ENCODE peak calls at places on chromosome 22, in five cellular contexts. S is fibroblast of lung, R is IMR-90, T is H9, A is neural progenitor cell. V is an unnamed sample.

GRCh38 chr22:17235149-17235655 is 16.0 kb upstream of the ADA2 start:
- DNase-seq in S (no peak), R (no peak), T (peak), A (no peak), V (no peak)

GRCh38 chr22:46788426-46789168 is 26.1 kb downstream of the TBC1D22A start:
- DNase-seq in S (no peak), R (no peak), T (no peak), A (no peak), V (peak)

GRCh38 chr22:23215294-23216204 is 35.2 kb downstream of the BCR start:
- DNase-seq in S (peak), R (peak), T (no peak), A (no peak), V (no peak)

GRCh38 chr22:49015459-49015858 is 812.2 kb downstream of the BRD1 start:
- DNase-seq in S (no peak), R (no peak), T (peak), A (no peak), V (peak)

GRCh38 chr22:39773976-39774539 is 119.5 kb downstream of the ENTHD1 start:
- DNase-seq in S (peak), R (peak), T (no peak), A (no peak), V (no peak)

GRCh38 chr22:46021577-46021976 is 44.6 kb upstream of the WNT7B start:
- DNase-seq in S (no peak), R (no peak), T (no peak), A (no peak), V (no peak)

GRCh38 chr22:49873228-49873940 is 19.7 kb downstream of the ZBED4 start:
- DNase-seq in S (no peak), R (no peak), T (no peak), A (no peak), V (no peak)

GRCh38 chr22:42179616-42180015 is 49.0 kb upstream of the CYP2D6 start:
- DNase-seq in S (peak), R (peak), T (no peak), A (no peak), V (peak)

GRCh38 chr22:40178417-40179409 is 988 bp downstream of the TNRC6B start:
- DNase-seq in S (peak), R (peak), T (peak), A (peak), V (no peak)

GRCh38 chr22:49257551-49257951 is 570.1 kb downstream of the BRD1 start:
- DNase-seq in S (no peak), R (no peak), T (peak), A (no peak), V (peak)

GRCh38 chr22:23512348-23512705 is 67.8 kb downstream of the IGLL1 start:
- DNase-seq in S (no peak), R (no peak), T (no peak), A (no peak), V (peak)

GRCh38 chr22:39236321-39237275 is 8.2 kb downstream of the PDGFB start:
- DNase-seq in S (no peak), R (no peak), T (no peak), A (no peak), V (peak)

GRCh38 chr22:40512426-40513136 is 123.9 kb downstream of the MRTFA start:
- DNase-seq in S (peak), R (peak), T (no peak), A (no peak), V (peak)

GRCh38 chr22:39731881-39732555 is 161.5 kb downstream of the CACNA1I start:
- DNase-seq in S (no peak), R (no peak), T (no peak), A (no peak), V (peak)

GRCh38 chr22:29587938-29588699 is 7.2 kb upstream of the NIPSNAP1 start:
- DNase-seq in S (peak), R (peak), T (no peak), A (no peak), V (peak)

GRCh38 chr22:25060522-25061071 is 108.1 kb downstream of the KIAA1671 start:
- DNase-seq in S (no peak), R (no peak), T (no peak), A (no peak), V (peak)

GRCh38 chr22:45997077-45997774 is 20.3 kb upstream of the WNT7B start:
- DNase-seq in S (peak), R (peak), T (peak), A (peak), V (peak)

GRCh38 chr22:39242809-39243442 is 1.9 kb downstream of the PDGFB start:
- DNase-seq in S (no peak), R (no peak), T (peak), A (peak), V (no peak)

GRCh38 chr22:17743661-17744411 is 30.4 kb downstream of the BID start:
- DNase-seq in S (no peak), R (no peak), T (peak), A (peak), V (no peak)

GRCh38 chr22:23237201-23237798 is 57.0 kb downstream of the BCR start:
- DNase-seq in S (peak), R (peak), T (peak), A (peak), V (no peak)

GRCh38 chr22:30044369-30044768 is 35.9 kb upstream of the HORMAD2 start:
- DNase-seq in S (peak), R (peak), T (no peak), A (no peak), V (peak)

GRCh38 chr22:39239561-39240423 is 5.0 kb downstream of the PDGFB start:
- DNase-seq in S (no peak), R (no peak), T (no peak), A (no peak), V (peak)

GRCh38 chr22:17772963-17773605 is 1.2 kb downstream of the BID start:
- DNase-seq in S (peak), R (peak), T (no peak), A (no peak), V (peak)

GRCh38 chr22:28899199-28899853 is 16.0 kb downstream of the ZNRF3 start:
- DNase-seq in S (peak), R (peak), T (no peak), A (no peak), V (peak)

GRCh38 chr22:41290262-41291221 is 4.6 kb upstream of the RANGAP1 start:
- DNase-seq in S (peak), R (peak), T (peak), A (peak), V (peak)

GRCh38 chr22:50573491-50574382 is 4.5 kb downstream of the CPT1B start:
- DNase-seq in S (no peak), R (no peak), T (no peak), A (no peak), V (peak)

GRCh38 chr22:41557401-41558240 is 3.2 kb upstream of the CSDC2 start:
- DNase-seq in S (peak), R (peak), T (peak), A (no peak), V (peak)

GRCh38 chr22:50261615-50262459 is at the start of gene MAPK12:
- DNase-seq in S (peak), R (no peak), T (peak), A (peak), V (peak)

GRCh38 chr22:22721681-22722309 is 77.4 kb downstream of the GGTLC2 start:
- DNase-seq in S (peak), R (peak), T (no peak), A (no peak), V (no peak)

GRCh38 chr22:31218565-31219262 is 6.6 kb downstream of the LIMK2 start:
- DNase-seq in S (no peak), R (no peak), T (no peak), A (peak), V (no peak)

GRCh38 chr22:17964647-17965046 is 59.7 kb downstream of the MICAL3 start:
- DNase-seq in S (no peak), R (no peak), T (no peak), A (no peak), V (no peak)

GRCh38 chr22:40877488-40877887 is 15.6 kb upstream of the DNAJB7 start:
- DNase-seq in S (no peak), R (no peak), T (no peak), A (no peak), V (no peak)

GRCh38 chr22:23781533-23781932 is 5.2 kb upstream of the SMARCB1 start:
- DNase-seq in S (peak), R (peak), T (no peak), A (no peak), V (peak)

GRCh38 chr22:22770280-22770871 is 117.2 kb upstream of the IGLL5 start:
- DNase-seq in S (peak), R (no peak), T (peak), A (peak), V (peak)

GRCh38 chr22:41524809-41525449 is 19.3 kb downstream of the POLR3H start:
- DNase-seq in S (no peak), R (no peak), T (no peak), A (no peak), V (peak)

GRCh38 chr22:50729391-50730012 is 8.5 kb upstream of the ACR start:
- DNase-seq in S (no peak), R (no peak), T (no peak), A (no peak), V (peak)

GRCh38 chr22:43498856-43499253 is 87.0 kb downstream of the MPPED1 start:
- DNase-seq in S (no peak), R (no peak), T (no peak), A (no peak), V (peak)

GRCh38 chr22:19719488-19720021 is 3.8 kb upstream of the GP1BB start:
- DNase-seq in S (no peak), R (no peak), T (no peak), A (no peak), V (peak)

GRCh38 chr22:19717691-19718254 is 3.5 kb downstream of the SEPTIN5 start:
- DNase-seq in S (peak), R (peak), T (peak), A (peak), V (peak)

GRCh38 chr22:19717181-19717580 is 2.9 kb downstream of the SEPTIN5 start:
- DNase-seq in S (no peak), R (no peak), T (no peak), A (no peak), V (peak)

GRCh38 chr22:19719055-19719482 is 4.3 kb upstream of the GP1BB start:
- DNase-seq in S (no peak), R (no peak), T (no peak), A (no peak), V (peak)

DNA sequence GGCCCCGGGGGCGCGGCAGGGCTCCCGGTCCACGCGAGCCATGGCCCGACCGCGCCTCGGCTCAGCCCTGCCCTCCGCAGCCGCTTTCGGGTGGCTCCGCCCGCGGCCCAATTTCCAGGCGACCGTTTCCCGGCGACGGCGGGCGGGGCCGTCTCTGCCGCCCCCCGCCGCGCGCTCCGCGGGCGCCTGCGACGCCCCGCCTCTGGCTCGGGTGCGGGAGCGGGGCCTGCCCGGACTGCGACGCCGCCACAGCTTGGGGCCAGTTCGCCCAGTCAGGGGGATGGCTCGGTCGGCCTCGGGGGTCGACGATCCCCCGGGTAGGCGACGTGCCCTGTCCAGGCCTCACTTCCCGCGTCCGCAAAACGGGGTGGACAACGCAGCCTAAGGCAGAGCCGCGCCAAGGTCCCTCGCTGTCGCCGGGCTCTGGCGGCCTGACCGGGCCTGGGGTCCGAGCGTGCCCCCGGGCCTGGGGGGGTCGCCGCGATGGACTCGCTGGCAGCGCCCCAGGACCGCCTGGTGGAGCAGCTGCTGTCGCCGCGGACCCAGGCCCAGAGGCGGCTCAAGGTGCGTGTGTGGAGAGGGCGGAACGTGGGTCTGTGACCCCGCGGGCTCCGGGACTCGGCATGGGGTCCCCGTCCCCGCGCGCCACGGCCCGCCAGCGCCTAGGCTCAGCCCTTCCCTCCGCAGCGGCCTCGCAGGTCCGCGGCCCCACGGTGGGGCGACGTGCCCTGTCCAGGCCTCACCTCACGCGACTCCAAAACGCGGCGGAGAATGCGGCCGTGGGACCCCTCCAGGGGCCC is 4.2 kb downstream of the SEPTIN5 start:
- DNase-seq in S (no peak), R (no peak), T (no peak), A (no peak), V (peak)
- TF ChIP-seq CTCF in S (no peak), R (no peak), T (no peak), A (no peak), V (no peak)

DNA sequence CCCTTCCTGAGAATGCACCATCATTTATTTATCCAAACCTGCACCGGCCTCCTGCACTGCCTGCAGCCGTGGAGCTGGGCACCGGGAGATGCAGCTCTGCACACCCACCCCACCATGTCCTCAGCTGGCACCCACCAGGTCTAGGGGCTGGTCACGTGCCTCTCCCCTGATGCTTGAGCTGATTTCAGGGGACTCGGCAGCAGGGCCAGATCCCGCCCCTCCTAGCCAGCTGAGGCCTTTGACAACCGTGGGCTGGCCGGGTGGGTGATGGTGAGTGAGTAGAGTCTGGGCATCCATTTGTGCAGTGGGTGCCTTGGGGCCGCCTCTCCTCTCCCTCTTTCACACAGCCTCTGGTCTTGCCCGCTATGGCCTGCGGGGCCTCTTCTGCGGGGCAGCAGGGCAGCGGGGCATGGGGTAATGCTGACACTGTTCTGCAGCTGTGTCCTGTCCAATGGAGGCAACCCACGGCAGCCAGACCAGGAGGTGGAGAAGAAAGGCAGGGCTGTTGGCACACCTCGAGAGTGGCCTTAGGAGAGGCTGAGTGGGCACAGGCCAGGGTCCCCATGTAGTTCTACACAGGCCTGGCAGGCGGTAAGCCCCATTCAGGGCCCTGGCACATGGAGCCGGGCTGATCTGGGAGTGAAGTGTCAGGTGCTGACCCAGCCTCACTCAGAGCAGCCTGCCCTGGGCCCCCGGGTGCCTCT is 38.5 kb upstream of the PRODH start:
- DNase-seq in S (no peak), R (no peak), T (no peak), A (no peak), V (no peak)
- H2AFZ ChIP-seq in S (no peak), R (no peak), T (no peak), A (no peak), V (no peak)

DNA sequence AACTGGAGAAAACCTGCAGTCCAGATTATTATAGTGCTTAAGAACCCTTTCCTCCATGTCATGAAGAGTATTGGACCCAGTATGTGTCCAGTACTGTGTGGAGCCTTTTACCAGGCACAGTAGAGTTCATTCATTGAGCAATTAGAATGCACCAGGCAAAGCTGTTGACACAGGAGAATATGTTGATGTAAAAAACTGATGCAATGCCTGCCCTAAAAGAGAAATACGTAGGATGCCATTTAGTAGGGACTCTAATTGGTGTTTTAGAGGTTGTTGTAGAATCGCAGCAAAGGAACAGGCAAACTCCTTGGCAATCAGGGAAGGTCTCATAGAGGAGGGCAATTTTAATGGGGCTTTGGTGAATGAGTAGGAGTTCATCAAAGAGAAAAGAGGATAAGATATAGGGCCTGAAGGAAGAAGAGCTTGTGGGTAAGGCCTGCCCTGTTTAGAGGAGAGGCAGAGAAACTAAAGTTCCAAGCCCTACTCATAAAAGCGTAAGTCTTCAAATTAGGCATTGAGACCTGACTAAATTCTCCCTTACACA is 126.4 kb downstream of the SEZ6L start:
- DNase-seq in S (no peak), R (no peak), T (no peak), A (no peak), V (no peak)
- H3K4me2 ChIP-seq in S (no peak), R (no peak), T (no peak), A (no peak), V (no peak)

GRCh38 chr22:33013051-33013450 is 45.1 kb downstream of the SYN3 start:
- DNase-seq in S (no peak), R (no peak), T (no peak), A (no peak), V (no peak)
- TF ChIP-seq CTCF in S (no peak), R (no peak), T (peak), A (no peak), V (no peak)

DNA sequence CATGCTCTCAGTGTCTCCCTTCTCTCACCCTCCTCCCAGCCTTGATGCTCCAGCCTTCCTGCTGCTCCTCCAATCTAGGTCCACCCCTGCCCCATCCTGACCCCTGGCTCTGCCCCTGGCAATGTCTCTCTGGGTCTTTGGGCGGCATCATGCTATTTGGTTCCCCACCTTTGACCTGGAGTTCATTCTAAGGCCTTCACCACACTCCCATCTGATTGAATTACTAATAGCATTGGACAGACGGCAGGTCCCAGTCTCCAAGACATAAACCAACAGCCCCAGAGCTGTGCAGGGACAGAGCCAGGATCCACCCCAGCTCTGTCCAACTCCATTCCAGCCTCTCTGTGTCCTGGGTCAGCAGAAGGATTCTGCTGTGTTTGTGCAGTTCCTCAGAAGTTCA is 7.2 kb downstream of the APOL4 start:
- DNase-seq in S (no peak), R (no peak), T (no peak), A (no peak), V (no peak)
- H2AFZ ChIP-seq in S (no peak), R (no peak), T (no peak), A (no peak), V (no peak)

DNA sequence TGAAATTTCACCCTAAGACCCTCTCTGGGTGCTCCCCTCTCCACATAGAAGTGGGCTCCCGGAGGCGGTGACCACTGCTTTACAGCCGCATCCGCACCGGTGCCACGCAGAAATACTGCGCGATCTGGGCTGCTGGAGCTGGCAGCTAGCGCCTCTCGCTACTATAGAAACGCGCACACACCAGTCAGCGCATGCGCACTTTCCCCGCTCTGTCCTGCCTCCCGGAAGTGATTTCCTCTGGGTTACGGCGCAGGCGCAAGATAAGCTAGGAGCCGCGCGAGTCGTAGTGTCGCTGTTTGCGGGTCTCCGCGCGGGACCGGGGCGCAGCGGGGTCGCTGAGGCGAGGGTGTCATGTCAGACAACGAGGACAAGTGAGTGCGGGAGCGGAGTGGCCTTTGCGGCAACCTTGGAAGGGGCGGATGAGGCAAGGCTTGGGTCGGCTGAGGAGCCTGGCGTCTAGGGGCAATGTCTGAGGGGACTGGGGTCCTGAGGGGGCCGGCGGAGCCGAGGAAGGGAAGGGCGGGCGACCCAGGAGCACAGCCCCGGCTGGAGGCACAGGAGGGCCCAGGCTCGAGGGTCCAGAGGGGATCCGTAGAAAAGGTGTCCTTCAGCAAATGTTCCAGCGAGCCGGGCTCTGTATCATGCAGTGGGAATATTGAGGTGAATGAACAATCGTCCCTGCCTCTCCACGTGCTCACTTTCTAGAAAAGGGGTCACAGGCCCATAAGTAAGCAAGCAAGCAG is at the start of the genes C22orf23 and POLR2F:
- DNase-seq in S (peak), R (peak), T (peak), A (peak), V (peak)
- H3K4me2 ChIP-seq in S (peak), R (peak), T (peak), A (peak), V (peak)

GRCh38 chr22:26937213-26937612 is 279.8 kb downstream of the MIAT start:
- DNase-seq in S (no peak), R (no peak), T (no peak), A (no peak), V (no peak)
- TF ChIP-seq CTCF in S (no peak), R (no peak), T (peak), A (no peak), V (no peak)

DNA sequence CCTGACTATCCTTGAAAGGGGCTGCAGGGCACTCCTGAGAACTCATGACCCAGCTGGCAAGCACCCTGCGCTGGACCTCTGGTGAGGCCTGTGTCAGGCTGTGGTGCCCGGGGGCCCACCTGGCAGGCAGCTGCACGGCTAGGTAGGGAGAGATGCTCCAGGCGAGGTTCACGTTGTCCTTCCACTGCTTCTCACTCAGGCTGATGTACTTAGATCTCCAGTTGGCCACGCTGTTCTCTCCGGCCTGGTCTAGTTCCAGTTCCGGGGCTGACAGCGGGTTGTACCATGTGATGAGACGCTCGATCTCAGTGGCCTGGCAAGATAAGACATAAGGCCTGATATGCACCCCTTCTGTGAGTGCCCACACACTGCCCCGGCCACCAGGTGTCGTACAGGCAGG is 44.7 kb upstream of the SERPIND1 start:
- DNase-seq in S (no peak), R (no peak), T (no peak), A (no peak), V (no peak)
- H2AFZ ChIP-seq in S (no peak), R (no peak), T (no peak), A (no peak), V (no peak)